ENCODE peak calls at places on chromosome 14, in five cellular contexts. W is OCI-LY7, V is GM23338, U is PC-3, Q is MM.1S. X is an unnamed sample.
A peak's percentile ranks its signal among the peaks of the same experiment; 100 is the strongest.

GRCh38 chr14:77039285-77040058 is 11.0 kb upstream of the IRF2BPL start:
- DNase-seq in W (peak; percentile 40), V (no peak), U (no peak), Q (no peak), X (peak; percentile 66)

GRCh38 chr14:101134851-101135486 is 231.4 kb upstream of the RTL1 start:
- DNase-seq in W (no peak), V (no peak), U (no peak), Q (no peak), X (no peak)

GRCh38 chr14:61454545-61454944 is 133.2 kb downstream of the PRKCH start:
- DNase-seq in W (no peak), V (no peak), U (no peak), Q (no peak), X (no peak)

GRCh38 chr14:49907186-49907585 is 14.3 kb downstream of the ARF6 start:
- DNase-seq in W (no peak), V (no peak), U (peak; percentile 38), Q (no peak), X (no peak)

GRCh38 chr14:30389134-30389900 is 169.6 kb upstream of the G2E3 start:
- DNase-seq in W (no peak), V (no peak), U (peak; percentile 43), Q (no peak), X (peak; percentile 49)

GRCh38 chr14:87952307-87953094 is 40.5 kb downstream of the GALC start:
- DNase-seq in W (peak; percentile 20), V (no peak), U (no peak), Q (no peak), X (no peak)

GRCh38 chr14:24339284-24340151 is at the start of gene RIPK3:
- DNase-seq in W (peak; percentile 70), V (peak; percentile 72), U (no peak), Q (peak; percentile 52), X (peak; percentile 42)

GRCh38 chr14:73014105-73014504 is 12.8 kb downstream of the ZFYVE1 start:
- DNase-seq in W (no peak), V (no peak), U (no peak), Q (peak; percentile 56), X (peak; percentile 76)

GRCh38 chr14:77208266-77208978 is 26.8 kb downstream of the TMEM63C start:
- DNase-seq in W (peak; percentile 33), V (peak; percentile 87), U (peak; percentile 87), Q (no peak), X (peak; percentile 79)

GRCh38 chr14:91968280-91968679 is 20.8 kb upstream of the FBLN5 start:
- DNase-seq in W (no peak), V (no peak), U (no peak), Q (no peak), X (no peak)

GRCh38 chr14:33730163-33730562 is 220.7 kb downstream of the EGLN3 start:
- DNase-seq in W (no peak), V (no peak), U (peak; percentile 85), Q (no peak), X (no peak)

GRCh38 chr14:58662759-58663158 is 25.0 kb downstream of the DACT1 start:
- DNase-seq in W (no peak), V (no peak), U (no peak), Q (no peak), X (no peak)

GRCh38 chr14:36771256-36771655 is 109.6 kb downstream of the PAX9 start:
- DNase-seq in W (no peak), V (no peak), U (peak; percentile 34), Q (no peak), X (no peak)

GRCh38 chr14:91190853-91191252 is 53.7 kb downstream of the GPR68 start:
- DNase-seq in W (no peak), V (no peak), U (no peak), Q (no peak), X (no peak)

GRCh38 chr14:101581806-101582205 is 20.5 kb downstream of the DIO3 start:
- DNase-seq in W (no peak), V (no peak), U (no peak), Q (no peak), X (no peak)

GRCh38 chr14:61570188-61570960 is 124.9 kb upstream of the HIF1A start:
- DNase-seq in W (no peak), V (no peak), U (peak; percentile 70), Q (no peak), X (peak; percentile 38)

GRCh38 chr14:58104808-58105207 is 47.2 kb downstream of the ARMH4 start:
- DNase-seq in W (no peak), V (no peak), U (peak; percentile 100), Q (no peak), X (peak; percentile 84)

GRCh38 chr14:70698288-70698687 is 56.6 kb downstream of the TTC9 start:
- DNase-seq in W (no peak), V (no peak), U (peak; percentile 87), Q (no peak), X (peak; percentile 72)

GRCh38 chr14:54200726-54201125 is 196.1 kb upstream of the CDKN3 start:
- DNase-seq in W (no peak), V (no peak), U (no peak), Q (no peak), X (peak; percentile 91)

GRCh38 chr14:99873653-99874052 is 80.4 kb downstream of the EML1 start:
- DNase-seq in W (no peak), V (no peak), U (no peak), Q (no peak), X (no peak)

GRCh38 chr14:100384819-100385813 is 62.0 kb downstream of the SLC25A47 start:
- DNase-seq in W (peak; percentile 19), V (peak; percentile 52), U (peak; percentile 75), Q (no peak), X (peak; percentile 81)

GRCh38 chr14:85195872-85196477 is 334.0 kb upstream of the FLRT2 start:
- DNase-seq in W (peak; percentile 6), V (peak; percentile 39), U (peak; percentile 19), Q (no peak), X (peak; percentile 47)

GRCh38 chr14:44374906-44375305 is 132.2 kb downstream of the FSCB start:
- DNase-seq in W (no peak), V (no peak), U (no peak), Q (no peak), X (no peak)

GRCh38 chr14:69284170-69284569 is 24.2 kb downstream of the GALNT16 start:
- DNase-seq in W (no peak), V (no peak), U (no peak), Q (no peak), X (no peak)

GRCh38 chr14:23864252-23864651 is 89.3 kb upstream of the DHRS4 start:
- DNase-seq in W (no peak), V (no peak), U (no peak), Q (no peak), X (no peak)

DNA sequence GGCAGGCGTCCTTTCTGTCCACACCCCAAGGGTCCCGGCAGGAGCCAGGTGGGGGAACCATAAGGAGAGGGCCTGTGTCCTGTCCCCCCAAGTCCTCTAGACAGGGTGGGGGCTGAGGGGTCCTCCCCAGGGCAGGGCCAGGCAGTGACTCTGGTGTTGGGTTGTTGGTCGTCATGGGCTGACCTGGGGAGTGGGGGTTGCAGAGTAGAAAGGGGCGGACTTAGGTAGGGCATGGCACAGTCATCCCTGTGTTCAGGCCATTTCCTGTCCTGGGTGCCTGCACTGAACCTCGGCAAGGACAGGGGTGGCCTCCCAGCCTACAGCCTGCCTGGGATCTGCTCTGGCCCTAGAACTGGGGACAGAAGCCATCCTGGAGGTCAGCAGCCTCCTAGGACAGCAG is 356.2 kb downstream of the TMEM121 start:
- DNase-seq in W (no peak), V (no peak), U (no peak), Q (no peak), X (no peak)
- TF ChIP-seq EZH2phosphoT487 in W (no peak), V (no peak), U (no peak), Q (no peak), X (no peak)

GRCh38 chr14:22567437-22567836 is 21.6 kb downstream of the DAD1 start:
- DNase-seq in W (no peak), V (no peak), U (no peak), Q (peak; percentile 51), X (no peak)
- H3K4me1 ChIP-seq in W (peaks cover 85% of the 10 kb centered on the region), V (no peaks in the 10 kb centered on the region), U (no peaks in the 10 kb centered on the region), Q (peaks cover 62% of the 10 kb centered on the region), X (peaks cover 23% of the 10 kb centered on the region)

GRCh38 chr14:104295681-104296387 is 157.4 kb downstream of the KIF26A start:
- DNase-seq in W (no peak), V (no peak), U (no peak), Q (no peak), X (no peak)
- TF ChIP-seq EZH2phosphoT487 in W (no peak), V (no peak), U (no peak), Q (no peak), X (no peak)

GRCh38 chr14:93267149-93267711 is 60.2 kb downstream of the UBR7 start:
- DNase-seq in W (no peak), V (no peak), U (no peak), Q (no peak), X (no peak)
- H3K4me1 ChIP-seq in W (peaks cover 5% of the 10 kb centered on the region), V (no peaks in the 10 kb centered on the region), U (peaks cover 32% of the 10 kb centered on the region), Q (no peaks in the 10 kb centered on the region), X (peaks cover 13% of the 10 kb centered on the region)

DNA sequence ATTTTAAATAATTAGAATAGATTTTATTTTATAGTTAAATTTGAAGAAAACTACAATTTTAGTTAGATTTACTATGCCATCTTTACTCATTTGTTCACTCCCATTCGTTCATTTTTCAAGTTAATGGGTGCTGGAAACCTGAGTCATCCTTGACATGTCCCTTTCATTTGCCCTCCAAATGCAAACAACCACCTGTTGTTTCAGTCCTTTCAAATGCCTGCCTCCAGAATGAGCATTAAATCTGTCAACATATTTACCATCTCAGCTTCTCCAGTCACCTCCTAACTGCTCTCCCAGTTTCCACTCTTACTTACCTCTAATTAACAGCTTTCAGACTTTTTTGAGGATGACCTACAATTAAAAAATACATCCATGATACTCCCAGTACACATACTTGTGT is 375.5 kb downstream of the RAD51B start:
- DNase-seq in W (no peak), V (peak; percentile 64), U (peak; percentile 38), Q (no peak), X (no peak)
- TF ChIP-seq EZH2phosphoT487 in W (no peak), V (no peak), U (no peak), Q (no peak), X (no peak)

DNA sequence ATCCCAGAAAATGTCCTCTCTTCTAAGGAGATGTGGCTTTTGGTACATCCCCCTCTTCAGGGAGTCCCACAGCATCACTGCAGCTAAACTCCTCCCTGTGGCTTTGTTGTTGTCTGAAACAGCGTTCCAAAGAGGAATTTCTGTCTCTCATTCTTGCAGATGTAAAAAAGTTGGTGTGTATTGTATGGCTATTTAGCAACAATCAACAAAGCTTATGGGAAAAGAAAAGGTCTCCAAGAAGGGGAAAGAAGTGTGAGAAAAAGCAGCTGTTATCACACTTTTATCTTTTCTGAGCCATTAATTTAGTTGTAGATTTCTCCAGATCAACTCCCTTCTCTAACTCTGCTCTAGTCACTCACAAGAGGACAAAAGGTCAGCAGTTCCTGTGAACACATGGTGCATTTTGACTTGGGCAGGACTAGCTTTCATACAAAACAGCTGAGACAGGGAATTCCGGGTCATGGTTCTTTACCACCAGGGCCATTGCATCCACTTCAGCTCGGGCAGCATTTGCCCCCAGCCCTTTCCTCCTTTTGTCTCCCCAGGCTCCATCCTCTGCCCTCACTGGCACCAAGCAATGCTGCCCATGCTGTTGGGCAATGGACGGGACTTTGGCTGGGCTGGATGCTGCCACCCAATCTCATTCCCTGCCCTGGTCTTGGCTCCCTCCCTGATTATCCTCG is 184.7 kb downstream of the TMX1 start:
- DNase-seq in W (no peak), V (peak; percentile 37), U (no peak), Q (no peak), X (peak; percentile 59)
- H3K4me1 ChIP-seq in W (no peaks in the 10 kb centered on the region), V (no peaks in the 10 kb centered on the region), U (peaks cover 1% of the 10 kb centered on the region), Q (no peaks in the 10 kb centered on the region), X (peaks cover 10% of the 10 kb centered on the region)

GRCh38 chr14:94770251-94770749 is 387 bp upstream of the GSC start:
- DNase-seq in W (no peak), V (peak; percentile 72), U (no peak), Q (no peak), X (no peak)
- TF ChIP-seq EZH2phosphoT487 in W (no peak), V (no peak), U (no peak), Q (no peak), X (no peak)